ENCODE peak calls at places on chromosome X, in seven cellular contexts. P, Y, Q, D, K, M and A are unnamed samples.

GRCh38 chrX:110162131-110162530 is 155.8 kb downstream of the AMMECR1 start:
- DNase-seq in P (no peak), Q (no peak), D (no peak), K (no peak), Y (no peak), M (no peak), A (no peak)

GRCh38 chrX:425056-425455 is 38.3 kb upstream of the PPP2R3B start:
- DNase-seq in Q (no peak), D (no peak), K (no peak), M (no peak), P (no peak), Y (no peak), A (no peak)

GRCh38 chrX:51760657-51761056 is 17.4 kb downstream of the GSPT2 start:
- DNase-seq in D (no peak), Q (no peak), P (no peak), M (no peak), K (no peak), Y (no peak), A (no peak)

GRCh38 chrX:18075603-18076002 is 145.1 kb downstream of the BEND2 start:
- DNase-seq in P (no peak), Q (no peak), Y (no peak), K (no peak), M (no peak), D (no peak), A (no peak)

GRCh38 chrX:47540754-47541538 is 20.1 kb upstream of the ARAF start:
- DNase-seq in M (peak; percentile 87), K (peak; percentile 18), Y (peak; percentile 84), P (no peak), Q (peak; percentile 91), D (peak; percentile 87), A (peak; percentile 34)

GRCh38 chrX:140157611-140158010 is 192.3 kb upstream of the CXorf66 start:
- DNase-seq in K (no peak), Y (peak; percentile 70), M (no peak), Q (peak; percentile 18), D (no peak), P (no peak), A (no peak)

GRCh38 chrX:22365460-22365859 is 92.7 kb downstream of the CBLL2 start:
- DNase-seq in M (no peak), K (no peak), D (peak; percentile 81), P (no peak), Y (peak; percentile 96), Q (peak; percentile 94), A (no peak)

GRCh38 chrX:130994671-130995070 is 63.5 kb upstream of the ARHGAP36 start:
- DNase-seq in D (no peak), M (no peak), Y (peak; percentile 48), Q (peak; percentile 23), K (peak; percentile 11), P (no peak), A (peak; percentile 5)

GRCh38 chrX:79270401-79270800 is 96.7 kb downstream of the ITM2A start:
- DNase-seq in P (peak; percentile 72), K (peak; percentile 85), Q (peak; percentile 19), D (no peak), Y (peak; percentile 41), M (no peak), A (peak; percentile 35)

GRCh38 chrX:103656623-103657022 is 27.8 kb downstream of the TCEAL1 start:
- DNase-seq in M (no peak), Q (peak; percentile 72), D (peak; percentile 71), Y (peak; percentile 55), P (no peak), K (no peak), A (no peak)

GRCh38 chrX:15761564-15762191 is 23.6 kb downstream of the CA5B start:
- DNase-seq in K (peak; percentile 52), P (peak; percentile 18), Y (peak; percentile 54), Q (peak; percentile 48), M (no peak), D (peak; percentile 19), A (peak; percentile 25)

GRCh38 chrX:55127692-55128091 is 38.9 kb downstream of the PAGE2 start:
- DNase-seq in M (no peak), K (no peak), D (no peak), Y (peak; percentile 52), Q (peak; percentile 51), P (no peak), A (no peak)

GRCh38 chrX:71998836-71999509 is 88.3 kb downstream of the NHSL2 start:
- DNase-seq in Y (peak; percentile 55), D (peak; percentile 21), P (peak; percentile 21), Q (peak; percentile 42), K (peak; percentile 29), M (peak; percentile 31), A (peak; percentile 30)

GRCh38 chrX:11461181-11462001 is 168.2 kb downstream of the AMELX start:
- DNase-seq in M (no peak), K (peak; percentile 27), D (no peak), Y (no peak), P (no peak), Q (peak; percentile 55), A (no peak)

GRCh38 chrX:69179380-69179911 is 14.2 kb upstream of the PJA1 start:
- DNase-seq in Q (peak; percentile 16), K (no peak), D (no peak), Y (no peak), P (no peak), M (no peak), A (no peak)

GRCh38 chrX:373641-374471 is 12.9 kb downstream of the PPP2R3B start:
- DNase-seq in M (no peak), K (no peak), P (peak; percentile 32), Q (no peak), D (peak; percentile 12), Y (no peak), A (peak; percentile 51)

GRCh38 chrX:940691-941090 is 271.8 kb downstream of the CRLF2 start:
- DNase-seq in Y (no peak), D (no peak), P (no peak), M (no peak), K (no peak), Q (no peak), A (no peak)

GRCh38 chrX:40176979-40177430 is 79.2 kb upstream of the BCOR start:
- DNase-seq in Q (no peak), Y (no peak), M (peak; percentile 37), K (no peak), D (no peak), P (no peak), A (peak; percentile 47)

GRCh38 chrX:44675364-44676024 is 132.8 kb upstream of the FUNDC1 start:
- DNase-seq in D (peak; percentile 85), K (no peak), M (peak; percentile 34), Y (peak; percentile 97), Q (peak; percentile 97), P (no peak), A (no peak)

GRCh38 chrX:72126539-72127140 is 5.1 kb downstream of the RTL5 start:
- DNase-seq in P (peak; percentile 75), Q (peak; percentile 92), D (peak; percentile 64), M (peak; percentile 83), K (peak; percentile 77), Y (peak; percentile 85), A (peak; percentile 74)

GRCh38 chrX:87582453-87582852 is 64.9 kb downstream of the KLHL4 start:
- DNase-seq in D (no peak), Q (no peak), M (no peak), K (no peak), P (no peak), Y (no peak), A (no peak)

GRCh38 chrX:35665311-35665710 is 132.8 kb upstream of the MAGEB16 start:
- DNase-seq in K (no peak), P (no peak), M (no peak), D (no peak), Q (no peak), Y (peak; percentile 22), A (no peak)

GRCh38 chrX:18984381-18985185 is 669 bp upstream of the PHKA2 start:
- DNase-seq in Y (peak; percentile 82), K (peak; percentile 90), Q (peak; percentile 62), M (peak; percentile 86), D (peak; percentile 76), P (peak; percentile 84), A (peak; percentile 91)

DNA sequence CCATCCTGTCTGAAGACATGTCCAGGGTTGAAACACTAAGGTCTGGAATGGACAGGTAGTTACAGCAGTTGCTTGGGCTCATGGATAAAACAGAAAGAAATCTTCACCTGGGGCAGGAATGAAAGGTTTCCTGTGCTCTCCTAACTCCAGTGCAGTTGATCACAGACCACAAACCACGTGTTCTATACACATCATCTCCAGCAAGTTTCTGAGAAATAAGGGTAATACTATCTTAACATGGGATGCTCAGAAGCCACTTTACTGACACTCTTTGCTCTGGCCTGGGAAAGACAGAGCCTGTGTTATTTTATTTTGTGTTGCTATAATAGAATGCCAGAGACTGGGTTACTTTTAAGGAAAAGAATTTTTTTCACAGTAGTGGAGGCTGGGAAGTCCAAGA is 16.0 kb downstream of the MAGEB10 start:
- DNase-seq in Y (no peak), D (no peak), K (no peak), M (no peak), Q (no peak), P (no peak), A (no peak)
- TF ChIP-seq CTCF in Y (no peak), D (no peak), K (no peak), M (no peak), Q (no peak), P (no peak), A (no peak)

GRCh38 chrX:17065100-17065499 is 118.6 kb downstream of the REPS2 start:
- DNase-seq in Q (no peak), Y (no peak), M (no peak), D (no peak), P (no peak), K (no peak), A (no peak)
- TF ChIP-seq CTCF in Q (peak; percentile 10), Y (no peak), M (no peak), D (no peak), P (no peak), K (no peak), A (no peak)

GRCh38 chrX:154021131-154021611 is 1.5 kb upstream of the IRAK1 start:
- DNase-seq in Q (peak; percentile 74), D (no peak), P (no peak), Y (no peak), K (peak; percentile 35), M (no peak), A (peak; percentile 39)
- TF ChIP-seq CTCF in Q (no peak), D (no peak), P (no peak), Y (no peak), K (no peak), M (no peak), A (no peak)

GRCh38 chrX:118528089-118528753 is 32.6 kb downstream of the DOCK11 start:
- DNase-seq in K (peak; percentile 66), M (no peak), Y (no peak), P (peak; percentile 38), D (no peak), Q (no peak), A (peak; percentile 20)

GRCh38 chrX:118524344-118524743 is 28.7 kb downstream of the DOCK11 start:
- DNase-seq in M (no peak), K (no peak), Y (no peak), D (no peak), Q (no peak), P (no peak), A (no peak)

GRCh38 chrX:118525146-118525725 is 29.6 kb downstream of the DOCK11 start:
- DNase-seq in D (no peak), Q (no peak), K (no peak), M (no peak), Y (no peak), P (no peak), A (no peak)

GRCh38 chrX:118523920-118524319 is 28.3 kb downstream of the DOCK11 start:
- DNase-seq in Q (no peak), M (no peak), P (peak; percentile 36), Y (no peak), K (peak; percentile 51), D (no peak), A (no peak)

DNA sequence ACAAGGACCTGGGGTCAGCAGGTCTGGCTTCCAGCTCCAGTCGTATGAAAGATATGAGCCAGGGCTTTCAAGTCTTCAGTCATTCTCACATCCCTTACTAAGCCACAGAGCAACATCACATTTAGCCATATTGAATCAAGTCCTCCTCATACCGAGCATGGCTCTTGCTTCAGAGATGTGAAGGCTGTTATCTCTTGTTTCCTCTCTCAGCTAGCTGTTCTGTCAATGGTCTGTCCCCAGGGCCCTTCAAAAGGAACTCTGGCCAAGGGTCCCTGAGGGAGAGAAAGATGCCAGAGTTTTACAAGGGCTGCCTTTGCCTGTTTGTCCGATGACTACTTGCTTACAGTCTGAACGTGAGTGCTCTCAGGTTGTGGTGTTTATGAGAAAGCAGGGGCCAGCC is 30.5 kb downstream of the DOCK11 start:
- DNase-seq in K (no peak), P (no peak), D (no peak), M (no peak), Q (no peak), Y (no peak), A (no peak)
- TF ChIP-seq CTCF in K (no peak), P (no peak), D (no peak), M (no peak), Q (no peak), Y (no peak), A (no peak)